ENCODE peak calls at places on chromosome 1, in nine cellular contexts. R is thoracic aorta; O is stimulated activated naive CD8-positive, alpha-beta T cell treated with anti-CD3 and anti-CD28 coated beads, Interleukin-15, Interleukin-2, amounts not matched to agents 100 U/mL and 50 U/mL, for 24 hours; Y is fibroblast of the conjunctiva; P is activated CD4-positive, alpha-beta T cell treated with anti-CD3 and anti-CD28 coated beads for 24 hours; Q is GM10248; T is NCI-H1694 treated with DMSO at 0.1 percent for 48 hours; V is osteocyte; W is hippocampal formation. J is an unnamed sample.

GRCh38 chr1:87370519-87370918 is 41.8 kb downstream of the LMO4 start:
- DNase-seq in R (no peak), O (no peak), Y (no peak), P (no peak), Q (no peak), T (no peak), V (no peak), W (no peak), J (no peak)

GRCh38 chr1:15969321-15969880 is 6.5 kb downstream of the ZBTB17 start:
- DNase-seq in R (no peak), O (no peak), Y (no peak), P (no peak), Q (no peak), T (no peak), V (no peak), W (no peak), J (no peak)

GRCh38 chr1:85321237-85321964 is 45.0 kb upstream of the BCL10 start:
- DNase-seq in R (no peak), O (peak), Y (no peak), P (no peak), Q (no peak), T (no peak), V (no peak), W (no peak), J (no peak)

GRCh38 chr1:16155537-16156410 is at the start of gene EPHA2:
- DNase-seq in R (peak), O (no peak), Y (peak), P (no peak), Q (no peak), T (no peak), V (peak), W (peak), J (no peak)

GRCh38 chr1:53325326-53326087 is 2.4 kb downstream of the LRP8 start:
- DNase-seq in R (no peak), O (no peak), Y (no peak), P (no peak), Q (no peak), T (no peak), V (no peak), W (no peak), J (no peak)

GRCh38 chr1:207918016-207918415 is 7.1 kb upstream of the CD34 start:
- DNase-seq in R (no peak), O (no peak), Y (no peak), P (no peak), Q (no peak), T (no peak), V (no peak), W (no peak), J (no peak)

GRCh38 chr1:224564491-224565084 is 51.5 kb upstream of the CNIH3 start:
- DNase-seq in R (no peak), O (no peak), Y (no peak), P (no peak), Q (no peak), T (peak), V (no peak), W (no peak), J (no peak)

GRCh38 chr1:154943649-154944421 is 7.3 kb upstream of the PMVK start:
- DNase-seq in R (no peak), O (peak), Y (no peak), P (no peak), Q (peak), T (peak), V (no peak), W (peak), J (no peak)

GRCh38 chr1:82227696-82228095 is 427.0 kb downstream of the ADGRL2 start:
- DNase-seq in R (no peak), O (no peak), Y (peak), P (no peak), Q (no peak), T (no peak), V (no peak), W (no peak), J (no peak)

GRCh38 chr1:184524248-184524647 is 137.4 kb downstream of the C1orf21 start:
- DNase-seq in R (no peak), O (no peak), Y (peak), P (no peak), Q (no peak), T (no peak), V (no peak), W (no peak), J (no peak)

GRCh38 chr1:39649786-39650185 is 10.3 kb upstream of the HEYL start:
- DNase-seq in R (no peak), O (no peak), Y (no peak), P (no peak), Q (no peak), T (no peak), V (no peak), W (no peak), J (no peak)

GRCh38 chr1:171427852-171428471 is 57.4 kb upstream of the PRRC2C start:
- DNase-seq in R (no peak), O (no peak), Y (no peak), P (no peak), Q (no peak), T (no peak), V (no peak), W (no peak), J (no peak)

GRCh38 chr1:61081637-61082335 is 575 bp upstream of the NFIA start:
- DNase-seq in R (no peak), O (peak), Y (peak), P (no peak), Q (no peak), T (peak), V (no peak), W (peak), J (peak)

GRCh38 chr1:97797403-97798183 is 123.2 kb downstream of the DPYD start:
- DNase-seq in R (no peak), O (no peak), Y (no peak), P (no peak), Q (no peak), T (no peak), V (no peak), W (no peak), J (no peak)

GRCh38 chr1:85048296-85049064 is at the start of gene MCOLN3:
- DNase-seq in R (no peak), O (peak), Y (no peak), P (no peak), Q (peak), T (no peak), V (no peak), W (no peak), J (no peak)

GRCh38 chr1:94236630-94237290 is 624 bp downstream of the ARHGAP29 start:
- DNase-seq in R (no peak), O (no peak), Y (no peak), P (no peak), Q (no peak), T (peak), V (no peak), W (no peak), J (no peak)

GRCh38 chr1:63821650-63822049 is 47.8 kb downstream of the ROR1 start:
- DNase-seq in R (no peak), O (no peak), Y (no peak), P (no peak), Q (no peak), T (no peak), V (no peak), W (no peak), J (no peak)

GRCh38 chr1:228143480-228144212 is 3.6 kb downstream of the GUK1 start:
- DNase-seq in R (no peak), O (no peak), Y (no peak), P (no peak), Q (peak), T (no peak), V (no peak), W (no peak), J (no peak)

GRCh38 chr1:154221815-154222081 is 993 bp downstream of the UBAP2L start:
- DNase-seq in R (no peak), O (no peak), Y (no peak), P (no peak), Q (no peak), T (no peak), V (no peak), W (no peak), J (no peak)

GRCh38 chr1:235763962-235764361 is 102.7 kb downstream of the LYST start:
- DNase-seq in R (no peak), O (no peak), Y (no peak), P (no peak), Q (peak), T (no peak), V (no peak), W (no peak), J (no peak)

GRCh38 chr1:228903573-228904122 is 168.4 kb downstream of the RHOU start:
- DNase-seq in R (no peak), O (no peak), Y (no peak), P (no peak), Q (no peak), T (no peak), V (peak), W (no peak), J (no peak)

GRCh38 chr1:2644591-2645101 is 11.8 kb upstream of the MMEL1 start:
- DNase-seq in R (no peak), O (no peak), Y (no peak), P (no peak), Q (no peak), T (no peak), V (no peak), W (no peak), J (no peak)

GRCh38 chr1:2795926-2796325 is 5.6 kb downstream of the TTC34 start:
- DNase-seq in R (no peak), O (no peak), Y (no peak), P (no peak), Q (no peak), T (no peak), V (peak), W (no peak), J (no peak)

GRCh38 chr1:234114648-234115307 is 210.3 kb downstream of the SLC35F3 start:
- DNase-seq in R (no peak), O (peak), Y (peak), P (no peak), Q (peak), T (peak), V (no peak), W (peak), J (no peak)

GRCh38 chr1:116334015-116334547 is 39.0 kb upstream of the ATP1A1 start:
- DNase-seq in R (no peak), O (no peak), Y (peak), P (no peak), Q (no peak), T (no peak), V (no peak), W (no peak), J (no peak)

GRCh38 chr1:160647329-160647720 is 481 bp upstream of the SLAMF1 start:
- DNase-seq in R (no peak), O (no peak), Y (no peak), P (no peak), Q (no peak), T (no peak), V (no peak), W (no peak), J (no peak)

GRCh38 chr1:14894811-14895524 is 258.6 kb upstream of the TMEM51 start:
- DNase-seq in R (no peak), O (no peak), Y (no peak), P (no peak), Q (no peak), T (no peak), V (no peak), W (peak), J (no peak)

GRCh38 chr1:116573388-116574100 is 2.7 kb upstream of the CD58 start:
- DNase-seq in R (no peak), O (no peak), Y (no peak), P (no peak), Q (no peak), T (no peak), V (no peak), W (no peak), J (no peak)

GRCh38 chr1:31548518-31548898 is 27.8 kb upstream of the TINAGL1 start:
- DNase-seq in R (no peak), O (peak), Y (no peak), P (no peak), Q (no peak), T (no peak), V (no peak), W (no peak), J (no peak)

GRCh38 chr1:51306950-51307349 is 23.4 kb downstream of the TTC39A start:
- DNase-seq in R (no peak), O (no peak), Y (no peak), P (no peak), Q (no peak), T (no peak), V (no peak), W (no peak), J (no peak)

GRCh38 chr1:93394514-93394913 is 48.8 kb downstream of the DR1 start:
- DNase-seq in R (no peak), O (no peak), Y (no peak), P (no peak), Q (no peak), T (no peak), V (no peak), W (no peak), J (no peak)

GRCh38 chr1:232084584-232085223 is 458.1 kb downstream of the DISC1 start:
- DNase-seq in R (no peak), O (no peak), Y (no peak), P (no peak), Q (no peak), T (no peak), V (no peak), W (no peak), J (no peak)

J was measured in central memory CD8-positive, alpha-beta T cell.